ENCODE peak calls at places on chromosomes 11 and 22, in nine cellular contexts. One of them, this sample, is unnamed.

GRCh38 chr11:12253843-12254281 is 123.5 kb upstream of the PARVA start:
- DNase-seq in colonic mucosa: peak; percentile 70
- DNase-seq in body of pancreas: peak; percentile 81
- DNase-seq in right atrium auricular region: no peak
- DNase-seq in cardiac muscle cell: no peak
- DNase-seq in astrocyte of the spinal cord: no peak
- DNase-seq in CD8-positive, alpha-beta T cell: no peak
- DNase-seq in GM23338: no peak
- DNase-seq in IMR-90: no peak
- DNase-seq in this sample: no peak

GRCh38 chr11:1411301-1411700 is 21.6 kb downstream of the BRSK2 start:
- DNase-seq in GM23338: no peak
- DNase-seq in cardiac muscle cell: no peak
- DNase-seq in right atrium auricular region: no peak
- DNase-seq in body of pancreas: peak; percentile 95
- DNase-seq in IMR-90: no peak
- DNase-seq in astrocyte of the spinal cord: no peak
- DNase-seq in CD8-positive, alpha-beta T cell: no peak
- DNase-seq in colonic mucosa: no peak
- DNase-seq in this sample: no peak

GRCh38 chr11:46247090-46247489 is 30.4 kb upstream of the CREB3L1 start:
- DNase-seq in CD8-positive, alpha-beta T cell: no peak
- DNase-seq in body of pancreas: no peak
- DNase-seq in right atrium auricular region: no peak
- DNase-seq in astrocyte of the spinal cord: peak; percentile 62
- DNase-seq in colonic mucosa: no peak
- DNase-seq in IMR-90: no peak
- DNase-seq in GM23338: no peak
- DNase-seq in cardiac muscle cell: no peak
- DNase-seq in this sample: no peak

GRCh38 chr11:31557991-31558390 is 48.4 kb downstream of the ELP4 start:
- DNase-seq in cardiac muscle cell: no peak
- DNase-seq in colonic mucosa: no peak
- DNase-seq in astrocyte of the spinal cord: peak; percentile 9
- DNase-seq in GM23338: peak; percentile 9
- DNase-seq in body of pancreas: no peak
- DNase-seq in CD8-positive, alpha-beta T cell: no peak
- DNase-seq in IMR-90: peak; percentile 3
- DNase-seq in right atrium auricular region: no peak
- DNase-seq in this sample: no peak

GRCh38 chr22:42461511-42461910 is 29.3 kb upstream of the NFAM1 start:
- DNase-seq in cardiac muscle cell: no peak
- DNase-seq in colonic mucosa: no peak
- DNase-seq in astrocyte of the spinal cord: no peak
- DNase-seq in CD8-positive, alpha-beta T cell: no peak
- DNase-seq in body of pancreas: no peak
- DNase-seq in IMR-90: no peak
- DNase-seq in GM23338: peak; percentile 72
- DNase-seq in right atrium auricular region: no peak
- DNase-seq in this sample: no peak

GRCh38 chr11:44627911-44628729 is 62.7 kb downstream of the CD82 start:
- DNase-seq in cardiac muscle cell: peak; percentile 15
- DNase-seq in CD8-positive, alpha-beta T cell: no peak
- DNase-seq in IMR-90: peak; percentile 49
- DNase-seq in colonic mucosa: peak; percentile 60
- DNase-seq in GM23338: no peak
- DNase-seq in body of pancreas: peak; percentile 79
- DNase-seq in astrocyte of the spinal cord: peak; percentile 39
- DNase-seq in right atrium auricular region: peak; percentile 80
- DNase-seq in this sample: no peak

GRCh38 chr11:256952-257737 is 20.4 kb downstream of the PSMD13 start:
- DNase-seq in right atrium auricular region: no peak
- DNase-seq in body of pancreas: no peak
- DNase-seq in cardiac muscle cell: no peak
- DNase-seq in colonic mucosa: no peak
- DNase-seq in CD8-positive, alpha-beta T cell: no peak
- DNase-seq in astrocyte of the spinal cord: no peak
- DNase-seq in GM23338: no peak
- DNase-seq in IMR-90: no peak
- DNase-seq in this sample: no peak

GRCh38 chr11:6737872-6738466 is 33.8 kb downstream of the OR2AG2 start:
- DNase-seq in astrocyte of the spinal cord: peak; percentile 35
- DNase-seq in GM23338: peak; percentile 80
- DNase-seq in colonic mucosa: peak; percentile 64
- DNase-seq in cardiac muscle cell: peak; percentile 61
- DNase-seq in body of pancreas: peak; percentile 66
- DNase-seq in right atrium auricular region: no peak
- DNase-seq in CD8-positive, alpha-beta T cell: peak; percentile 44
- DNase-seq in IMR-90: peak; percentile 34
- DNase-seq in this sample: no peak

GRCh38 chr22:20389288-20389687 is 4.7 kb upstream of the ZNF74 start:
- DNase-seq in right atrium auricular region: no peak
- DNase-seq in cardiac muscle cell: no peak
- DNase-seq in astrocyte of the spinal cord: no peak
- DNase-seq in IMR-90: no peak
- DNase-seq in colonic mucosa: no peak
- DNase-seq in GM23338: no peak
- DNase-seq in body of pancreas: no peak
- DNase-seq in CD8-positive, alpha-beta T cell: no peak
- DNase-seq in this sample: no peak

GRCh38 chr22:20258584-20259335 is 9.4 kb downstream of the RTN4R start:
- DNase-seq in astrocyte of the spinal cord: no peak
- DNase-seq in IMR-90: no peak
- DNase-seq in colonic mucosa: no peak
- DNase-seq in cardiac muscle cell: no peak
- DNase-seq in body of pancreas: no peak
- DNase-seq in right atrium auricular region: no peak
- DNase-seq in GM23338: peak; percentile 45
- DNase-seq in CD8-positive, alpha-beta T cell: no peak
- DNase-seq in this sample: no peak

GRCh38 chr11:32905028-32905667 is 12.5 kb downstream of the QSER1 start:
- DNase-seq in right atrium auricular region: no peak
- DNase-seq in cardiac muscle cell: no peak
- DNase-seq in colonic mucosa: no peak
- DNase-seq in IMR-90: peak; percentile 45
- DNase-seq in CD8-positive, alpha-beta T cell: no peak
- DNase-seq in GM23338: no peak
- DNase-seq in body of pancreas: no peak
- DNase-seq in astrocyte of the spinal cord: no peak
- DNase-seq in this sample: no peak

DNA sequence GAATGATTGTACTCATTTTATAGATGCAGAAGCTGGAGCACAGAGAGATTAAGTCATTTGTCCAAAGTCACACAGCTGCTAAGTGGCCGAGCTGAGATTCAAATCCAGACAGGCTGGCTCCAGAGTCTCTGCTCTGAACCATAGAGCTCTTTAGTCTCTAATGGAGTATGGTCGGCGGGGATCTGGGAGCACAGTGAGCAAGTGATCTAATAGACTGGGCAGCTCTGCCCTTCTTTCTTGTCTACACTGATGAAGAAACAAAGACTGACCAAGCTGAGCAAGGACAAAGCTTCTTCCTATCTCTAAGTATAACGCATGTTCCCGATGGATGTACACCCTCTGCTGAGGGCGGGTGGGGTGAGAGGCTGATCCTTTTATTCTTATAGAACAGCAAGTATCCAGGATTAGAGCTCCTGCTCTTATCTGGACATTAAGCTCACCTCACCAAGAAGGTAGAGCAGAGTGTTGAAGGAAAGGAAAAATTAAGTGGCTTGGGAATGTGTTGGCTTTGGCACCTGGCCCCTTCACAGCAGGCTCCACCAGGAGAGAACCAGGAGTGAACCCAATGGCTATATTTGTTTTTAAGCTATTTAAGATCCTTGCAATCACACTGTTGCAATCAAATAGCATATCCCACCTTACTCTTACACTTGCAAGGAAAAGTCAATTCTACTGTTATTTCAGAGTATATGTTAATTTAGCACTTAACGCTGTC is 68.7 kb downstream of the ETS1 start:
- DNase-seq in CD8-positive, alpha-beta T cell: no peak
- DNase-seq in colonic mucosa: no peak
- DNase-seq in astrocyte of the spinal cord: peak; percentile 63
- DNase-seq in IMR-90: no peak
- DNase-seq in cardiac muscle cell: no peak
- DNase-seq in GM23338: no peak
- DNase-seq in right atrium auricular region: no peak
- DNase-seq in body of pancreas: peak; percentile 56
- DNase-seq in this sample: no peak
- H3K4me3 ChIP-seq in CD8-positive, alpha-beta T cell: peak overlapping the region; percentile 94
- H3K4me3 ChIP-seq in colonic mucosa: peak overlapping the region; percentile 60
- H3K4me3 ChIP-seq in astrocyte of the spinal cord: peak overlapping the region; percentile 79
- H3K4me3 ChIP-seq in IMR-90: peak overlapping the region; percentile 43
- H3K4me3 ChIP-seq in cardiac muscle cell: no peak overlapping the region
- H3K4me3 ChIP-seq in GM23338: no peak overlapping the region
- H3K4me3 ChIP-seq in right atrium auricular region: peak overlapping the region; percentile 77
- H3K4me3 ChIP-seq in body of pancreas: no peak overlapping the region
- H3K4me3 ChIP-seq in this sample: peak overlapping the region; percentile 88

DNA sequence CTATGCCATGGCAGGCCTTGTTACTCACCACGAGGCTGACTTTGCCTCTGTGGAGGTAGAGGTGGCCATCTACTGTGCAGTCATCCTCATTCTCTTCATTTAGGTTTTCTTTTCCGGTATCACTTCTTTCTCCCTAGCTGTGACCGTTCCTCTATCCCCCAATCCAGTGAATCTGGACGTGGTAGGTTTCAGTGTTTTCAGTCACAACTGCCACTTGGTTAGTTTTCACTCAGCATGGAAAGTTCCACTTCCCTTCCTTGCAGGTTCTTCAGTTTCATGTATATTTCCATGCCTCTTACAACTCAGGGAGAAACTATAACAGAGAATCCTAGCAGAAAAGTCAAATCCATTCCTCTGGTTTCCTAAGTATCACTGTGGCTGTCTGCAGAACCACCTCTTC is 1.9 kb downstream of the HPS4 start:
- DNase-seq in body of pancreas: no peak
- DNase-seq in CD8-positive, alpha-beta T cell: no peak
- DNase-seq in right atrium auricular region: no peak
- DNase-seq in IMR-90: no peak
- DNase-seq in astrocyte of the spinal cord: no peak
- DNase-seq in colonic mucosa: no peak
- DNase-seq in cardiac muscle cell: no peak
- DNase-seq in GM23338: no peak
- DNase-seq in this sample: peak; percentile 30
- TF ChIP-seq CTCF in body of pancreas: no peak
- TF ChIP-seq CTCF in CD8-positive, alpha-beta T cell: no peak
- TF ChIP-seq CTCF in right atrium auricular region: no peak
- TF ChIP-seq CTCF in IMR-90: no peak
- TF ChIP-seq CTCF in astrocyte of the spinal cord: no peak
- TF ChIP-seq CTCF in colonic mucosa: no peak
- TF ChIP-seq CTCF in cardiac muscle cell: no peak
- TF ChIP-seq CTCF in GM23338: no peak
- TF ChIP-seq CTCF in this sample: no peak

DNA sequence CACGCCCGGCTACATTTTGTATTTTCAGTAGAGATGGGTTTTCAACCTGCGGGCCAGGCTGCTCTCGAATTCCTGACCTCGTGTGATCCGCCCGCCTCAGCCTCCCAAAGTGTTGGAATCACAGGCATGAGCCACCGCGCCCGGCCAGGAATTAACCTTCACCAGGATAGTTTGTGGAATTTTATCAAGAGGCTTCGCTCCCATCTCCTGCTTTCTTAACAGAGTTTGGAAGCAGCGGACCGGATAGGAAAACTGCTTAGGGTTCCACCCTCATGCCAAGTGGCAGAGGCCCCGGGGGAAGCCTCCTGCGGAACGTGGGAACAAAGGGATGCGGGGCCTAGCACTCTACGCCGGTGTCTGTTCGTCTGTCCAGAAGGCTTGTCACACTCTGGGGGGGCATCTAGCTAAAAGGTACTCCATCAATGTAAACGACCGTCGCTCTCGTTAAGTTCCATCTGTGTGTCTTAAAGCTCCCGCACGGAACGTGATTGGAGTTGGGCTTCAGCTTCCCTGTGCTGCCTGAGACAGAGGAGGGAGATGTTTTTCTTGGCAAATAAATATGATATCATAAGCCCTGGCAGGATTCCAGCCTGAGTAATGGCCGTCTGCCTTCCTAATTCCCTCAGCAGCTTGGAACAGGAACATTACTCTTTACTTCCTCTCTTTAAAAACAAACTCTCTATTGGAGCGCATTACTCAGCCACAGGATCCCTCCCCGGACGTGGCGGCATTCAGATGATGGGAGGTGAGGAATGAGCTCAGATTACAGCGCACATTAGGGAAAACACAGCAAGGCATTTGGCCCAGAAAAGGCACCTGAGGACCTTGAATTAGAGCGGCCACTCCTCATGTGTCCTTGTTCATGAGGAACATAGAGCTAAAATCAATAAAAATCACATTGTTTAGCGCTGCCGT is 230.2 kb downstream of the ST3GAL4 start:
- DNase-seq in colonic mucosa: peak; percentile 56
- DNase-seq in IMR-90: peak; percentile 96
- DNase-seq in cardiac muscle cell: no peak
- DNase-seq in body of pancreas: peak; percentile 76
- DNase-seq in right atrium auricular region: peak; percentile 86
- DNase-seq in astrocyte of the spinal cord: peak; percentile 96
- DNase-seq in CD8-positive, alpha-beta T cell: no peak
- DNase-seq in GM23338: peak; percentile 86
- DNase-seq in this sample: no peak
- H3K4me3 ChIP-seq in colonic mucosa: no peak overlapping the region
- H3K4me3 ChIP-seq in IMR-90: peak overlapping the region; percentile 3
- H3K4me3 ChIP-seq in cardiac muscle cell: no peak overlapping the region
- H3K4me3 ChIP-seq in body of pancreas: no peak overlapping the region
- H3K4me3 ChIP-seq in right atrium auricular region: peak overlapping the region; percentile 13
- H3K4me3 ChIP-seq in astrocyte of the spinal cord: peak overlapping the region; percentile 2
- H3K4me3 ChIP-seq in CD8-positive, alpha-beta T cell: no peak overlapping the region
- H3K4me3 ChIP-seq in GM23338: peak overlapping the region; percentile 7
- H3K4me3 ChIP-seq in this sample: no peak overlapping the region

DNA sequence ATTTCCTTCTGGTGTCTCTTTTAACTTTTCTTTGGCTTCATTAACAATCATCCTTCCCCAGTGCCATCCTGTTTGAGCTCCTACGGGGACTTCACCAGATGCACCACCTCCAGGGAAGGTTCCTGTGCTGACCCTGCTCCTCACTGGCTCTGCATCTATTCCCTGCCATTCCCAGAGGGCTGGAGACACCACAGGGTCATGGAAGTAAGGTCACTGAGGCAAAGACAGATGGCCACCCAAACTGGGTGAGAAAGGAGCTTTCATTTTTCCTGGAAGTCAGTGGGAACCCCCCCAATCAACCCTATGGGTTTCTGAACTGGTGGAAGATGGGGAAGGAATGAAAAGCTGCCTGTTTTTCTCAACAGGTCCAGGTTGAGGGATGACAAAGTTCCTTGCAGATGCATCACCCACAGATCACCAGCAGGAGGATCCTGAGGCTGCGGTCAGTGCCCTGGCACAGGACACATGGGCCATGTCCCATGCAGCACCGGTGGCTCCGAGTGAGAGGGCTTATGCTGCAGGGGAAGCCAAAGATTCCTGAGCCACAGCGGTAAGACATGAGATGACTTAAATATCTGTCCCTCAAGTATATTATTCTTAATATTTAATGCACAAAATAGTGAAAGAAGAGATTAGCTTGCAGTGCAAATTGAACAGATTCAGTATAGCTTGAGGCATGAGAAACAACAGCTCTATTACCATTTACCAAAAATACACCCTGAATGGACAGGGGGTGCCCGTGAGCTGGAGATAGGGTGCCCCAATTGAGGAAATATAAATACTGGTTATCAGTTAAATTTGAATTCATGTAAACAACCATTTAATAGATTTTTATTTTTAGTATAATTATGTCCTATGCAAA is 73.0 kb upstream of the VPREB1 start:
- DNase-seq in CD8-positive, alpha-beta T cell: no peak
- DNase-seq in GM23338: peak; percentile 65
- DNase-seq in right atrium auricular region: no peak
- DNase-seq in body of pancreas: no peak
- DNase-seq in astrocyte of the spinal cord: no peak
- DNase-seq in colonic mucosa: no peak
- DNase-seq in cardiac muscle cell: no peak
- DNase-seq in IMR-90: no peak
- DNase-seq in this sample: no peak
- TF ChIP-seq CTCF in CD8-positive, alpha-beta T cell: no peak
- TF ChIP-seq CTCF in GM23338: peak; percentile 47
- TF ChIP-seq CTCF in right atrium auricular region: no peak
- TF ChIP-seq CTCF in body of pancreas: peak; percentile 3
- TF ChIP-seq CTCF in astrocyte of the spinal cord: peak; percentile 47
- TF ChIP-seq CTCF in colonic mucosa: no peak
- TF ChIP-seq CTCF in cardiac muscle cell: peak; percentile 39
- TF ChIP-seq CTCF in IMR-90: peak; percentile 9
- TF ChIP-seq CTCF in this sample: peak; percentile 60